ENCODE peak calls at places on chromosome 17, in eight cellular contexts. Z is esophagus muscularis mucosa; X is body of pancreas; I is MM.1S; Y is left lung; P is ovary; W is CD4-positive, alpha-beta memory T cell; U is cardiac muscle cell. N is an unnamed sample.

GRCh38 chr17:16377804-16378400 is 3.0 kb upstream of the UBB start:
- DNase-seq in Z (no peak), X (peak; percentile 37), I (no peak), Y (no peak), P (no peak), W (no peak), U (no peak), N (no peak)

GRCh38 chr17:32656851-32657250 is 170.1 kb downstream of the CDK5R1 start:
- DNase-seq in Z (no peak), X (no peak), I (no peak), Y (no peak), P (no peak), W (no peak), U (no peak), N (no peak)

GRCh38 chr17:81996232-81996756 is 18.9 kb downstream of the ASPSCR1 start:
- DNase-seq in Z (no peak), X (no peak), I (no peak), Y (peak; percentile 67), P (no peak), W (no peak), U (no peak), N (peak; percentile 6)

GRCh38 chr17:65371702-65372101 is 189.7 kb downstream of the AXIN2 start:
- DNase-seq in Z (no peak), X (peak; percentile 61), I (no peak), Y (no peak), P (no peak), W (no peak), U (no peak), N (no peak)

GRCh38 chr17:78840780-78841611 is at the start of gene USP36:
- DNase-seq in Z (peak; percentile 100), X (peak; percentile 100), I (peak; percentile 100), Y (peak; percentile 99), P (peak; percentile 100), W (peak; percentile 100), U (peak; percentile 100), N (peak; percentile 100)

GRCh38 chr17:36532435-36532975 is 2.2 kb downstream of the MYO19 start:
- DNase-seq in Z (no peak), X (no peak), I (no peak), Y (no peak), P (no peak), W (no peak), U (no peak), N (no peak)

GRCh38 chr17:20927586-20927985 is 115.2 kb downstream of the USP22 start:
- DNase-seq in Z (no peak), X (no peak), I (no peak), Y (no peak), P (peak; percentile 35), W (no peak), U (no peak), N (no peak)

GRCh38 chr17:32484628-32485027 is 2.2 kb upstream of the CDK5R1 start:
- DNase-seq in Z (no peak), X (no peak), I (no peak), Y (no peak), P (peak; percentile 59), W (no peak), U (no peak), N (no peak)

GRCh38 chr17:37650419-37651003 is 7.3 kb upstream of the DDX52 start:
- DNase-seq in Z (peak; percentile 47), X (peak; percentile 57), I (peak; percentile 21), Y (no peak), P (no peak), W (no peak), U (peak; percentile 59), N (peak; percentile 56)

GRCh38 chr17:12519956-12520594 is 145.6 kb upstream of the MYOCD start:
- DNase-seq in Z (no peak), X (no peak), I (no peak), Y (no peak), P (no peak), W (no peak), U (no peak), N (no peak)

GRCh38 chr17:73474370-73474988 is 162.7 kb upstream of the CDC42EP4 start:
- DNase-seq in Z (no peak), X (peak; percentile 68), I (no peak), Y (peak; percentile 76), P (peak; percentile 20), W (no peak), U (peak; percentile 90), N (no peak)

GRCh38 chr17:79812969-79813825 is 16.3 kb upstream of the CBX8 start:
- DNase-seq in Z (no peak), X (no peak), I (no peak), Y (peak; percentile 70), P (no peak), W (no peak), U (no peak), N (no peak)

GRCh38 chr17:13619462-13619861 is 17.7 kb upstream of the HS3ST3A1 start:
- DNase-seq in Z (no peak), X (no peak), I (no peak), Y (no peak), P (no peak), W (no peak), U (no peak), N (no peak)

GRCh38 chr17:63455417-63455816 is 9.3 kb upstream of the CYB561 start:
- DNase-seq in Z (no peak), X (no peak), I (no peak), Y (peak; percentile 43), P (no peak), W (no peak), U (no peak), N (no peak)

GRCh38 chr17:40331743-40332641 is 23.0 kb downstream of the RARA start:
- DNase-seq in Z (no peak), X (peak; percentile 93), I (no peak), Y (peak; percentile 92), P (peak; percentile 90), W (no peak), U (no peak), N (peak; percentile 45)

GRCh38 chr17:59165933-59166342 is 10.4 kb downstream of the PRR11 start:
- DNase-seq in Z (peak; percentile 55), X (peak; percentile 46), I (peak; percentile 28), Y (no peak), P (no peak), W (peak; percentile 39), U (peak; percentile 78), N (peak; percentile 59)

GRCh38 chr17:42101513-42102292 is 3.4 kb upstream of the ZNF385C start:
- DNase-seq in Z (no peak), X (peak; percentile 83), I (peak; percentile 48), Y (peak; percentile 87), P (peak; percentile 74), W (peak; percentile 32), U (peak; percentile 76), N (peak; percentile 94)

GRCh38 chr17:58913971-58914769 is 158.5 kb downstream of the PPM1E start:
- DNase-seq in Z (no peak), X (no peak), I (no peak), Y (no peak), P (no peak), W (no peak), U (no peak), N (no peak)

GRCh38 chr17:9071016-9071415 is 49.7 kb downstream of the NTN1 start:
- DNase-seq in Z (no peak), X (no peak), I (no peak), Y (no peak), P (no peak), W (no peak), U (peak; percentile 61), N (no peak)

GRCh38 chr17:43733956-43734355 is 24.6 kb downstream of the SOST start:
- DNase-seq in Z (no peak), X (no peak), I (no peak), Y (no peak), P (no peak), W (no peak), U (no peak), N (no peak)

GRCh38 chr17:21525464-21526130 is 149.4 kb downstream of the KCNJ12 start:
- DNase-seq in Z (no peak), X (no peak), I (no peak), Y (no peak), P (no peak), W (no peak), U (no peak), N (no peak)

GRCh38 chr17:39627717-39628516 is 1.2 kb downstream of the PPP1R1B start:
- DNase-seq in Z (no peak), X (no peak), I (no peak), Y (no peak), P (no peak), W (no peak), U (no peak), N (peak; percentile 57)

GRCh38 chr17:81095608-81095888 is 60.6 kb downstream of the BAIAP2 start:
- DNase-seq in Z (no peak), X (no peak), I (no peak), Y (no peak), P (no peak), W (peak; percentile 26), U (no peak), N (no peak)

GRCh38 chr17:28624148-28624547 is 10.2 kb upstream of the RSKR start:
- DNase-seq in Z (no peak), X (no peak), I (no peak), Y (no peak), P (no peak), W (no peak), U (no peak), N (no peak)
- H3K36me3 ChIP-seq in Z (peaks cover 52% of the 10 kb centered on the region), X (peaks cover 37% of the 10 kb centered on the region), I (peaks cover 33% of the 10 kb centered on the region), Y (peaks cover 100% of the 10 kb centered on the region), P (no peaks in the 10 kb centered on the region), W (peaks cover 67% of the 10 kb centered on the region), U (peaks cover 53% of the 10 kb centered on the region), N (peaks cover 69% of the 10 kb centered on the region)

GRCh38 chr17:2457913-2458312 is 53.8 kb downstream of the METTL16 start:
- DNase-seq in Z (no peak), X (no peak), I (no peak), Y (no peak), P (no peak), W (no peak), U (no peak), N (no peak)
- H3K36me3 ChIP-seq in Z (peaks cover 8% of the 10 kb centered on the region), X (peaks cover 8% of the 10 kb centered on the region), I (no peaks in the 10 kb centered on the region), Y (peaks cover 58% of the 10 kb centered on the region), P (no peaks in the 10 kb centered on the region), W (peaks cover 18% of the 10 kb centered on the region), U (peaks cover 8% of the 10 kb centered on the region), N (peaks cover 52% of the 10 kb centered on the region)

GRCh38 chr17:74654742-74655141 is 31.2 kb upstream of the CD300E start:
- DNase-seq in Z (no peak), X (no peak), I (no peak), Y (no peak), P (no peak), W (no peak), U (no peak), N (no peak)

GRCh38 chr17:74646231-74646630 is 22.7 kb upstream of the CD300E start:
- DNase-seq in Z (no peak), X (no peak), I (peak; percentile 42), Y (no peak), P (no peak), W (no peak), U (no peak), N (no peak)

GRCh38 chr17:74652020-74652419 is 28.5 kb upstream of the CD300E start:
- DNase-seq in Z (no peak), X (no peak), I (no peak), Y (no peak), P (no peak), W (no peak), U (no peak), N (no peak)

GRCh38 chr17:74647871-74648672 is 24.5 kb upstream of the CD300E start:
- DNase-seq in Z (no peak), X (no peak), I (no peak), Y (no peak), P (no peak), W (no peak), U (peak; percentile 55), N (no peak)

GRCh38 chr17:74649909-74650308 is 26.4 kb upstream of the CD300E start:
- DNase-seq in Z (no peak), X (no peak), I (no peak), Y (no peak), P (no peak), W (no peak), U (no peak), N (no peak)
- H3K36me3 ChIP-seq in Z (no peaks in the 10 kb centered on the region), X (no peaks in the 10 kb centered on the region), I (no peaks in the 10 kb centered on the region), Y (no peaks in the 10 kb centered on the region), P (no peaks in the 10 kb centered on the region), W (no peaks in the 10 kb centered on the region), U (no peaks in the 10 kb centered on the region), N (no peaks in the 10 kb centered on the region)

GRCh38 chr17:76909971-76910760 is 42.0 kb downstream of the MGAT5B start:
- DNase-seq in Z (no peak), X (peak; percentile 58), I (peak; percentile 66), Y (no peak), P (no peak), W (peak; percentile 35), U (peak; percentile 92), N (no peak)
- H3K36me3 ChIP-seq in Z (no peaks in the 10 kb centered on the region), X (no peaks in the 10 kb centered on the region), I (no peaks in the 10 kb centered on the region), Y (no peaks in the 10 kb centered on the region), P (no peaks in the 10 kb centered on the region), W (no peaks in the 10 kb centered on the region), U (no peaks in the 10 kb centered on the region), N (peaks cover 34% of the 10 kb centered on the region)